ENCODE peak calls at places on chromosomes 12 and 14, in five cellular contexts. B is IMR-90, I is mammary epithelial cell, P is GM23248, O is HCT116. N is an unnamed sample.

GRCh38 chr14:102095231-102095870 is 8.5 kb upstream of the HSP90AA1 start:
- DNase-seq in B (peak; percentile 66), O (no peak), I (no peak), P (peak; percentile 68), N (peak; percentile 31)

GRCh38 chr12:75334384-75335030 is at the start of gene GLIPR1L1:
- DNase-seq in O (peak; percentile 92), I (peak; percentile 75), B (peak; percentile 89), P (peak; percentile 86), N (peak; percentile 85)

GRCh38 chr12:93902192-93902591 is 225.0 kb downstream of the CRADD start:
- DNase-seq in P (no peak), I (no peak), B (no peak), O (no peak), N (no peak)

GRCh38 chr12:120015313-120015712 is 26.3 kb downstream of the BICDL1 start:
- DNase-seq in O (no peak), B (no peak), I (no peak), P (no peak), N (no peak)

GRCh38 chr12:51896236-51896635 is 8.3 kb downstream of the ANKRD33 start:
- DNase-seq in I (no peak), O (no peak), B (no peak), P (no peak), N (no peak)

GRCh38 chr12:52097045-52097666 is 17.7 kb downstream of the SMIM41 start:
- DNase-seq in I (no peak), O (no peak), P (no peak), B (no peak), N (no peak)

GRCh38 chr12:113987261-113988063 is 21.3 kb upstream of the RBM19 start:
- DNase-seq in I (no peak), O (no peak), P (no peak), B (no peak), N (no peak)

GRCh38 chr12:86727151-86727550 is 471.0 kb upstream of the MGAT4C start:
- DNase-seq in O (no peak), B (peak; percentile 68), I (peak; percentile 36), P (peak; percentile 34), N (peak; percentile 71)

GRCh38 chr12:64611430-64612286 is 1.4 kb downstream of the RASSF3 start:
- DNase-seq in O (no peak), B (peak; percentile 27), I (peak; percentile 47), P (peak; percentile 65), N (peak; percentile 22)

GRCh38 chr14:39841088-39841487 is 408.9 kb upstream of the FBXO33 start:
- DNase-seq in O (no peak), P (no peak), I (no peak), B (no peak), N (peak; percentile 57)

GRCh38 chr12:71810905-71811304 is 28.7 kb upstream of the TBC1D15 start:
- DNase-seq in P (peak; percentile 3), I (peak; percentile 57), O (no peak), B (no peak), N (no peak)

GRCh38 chr14:34199585-34199984 is 248.7 kb upstream of the EGLN3 start:
- DNase-seq in I (peak; percentile 95), P (peak; percentile 97), O (no peak), B (peak; percentile 46), N (peak; percentile 99)

GRCh38 chr12:82740129-82741000 is 53.7 kb downstream of the TMTC2 start:
- DNase-seq in O (peak; percentile 84), I (peak; percentile 78), P (peak; percentile 83), B (peak; percentile 12), N (peak; percentile 85)

GRCh38 chr12:107325075-107325474 is 231.7 kb upstream of the CRY1 start:
- DNase-seq in P (no peak), I (no peak), B (no peak), O (no peak), N (no peak)

GRCh38 chr14:49637534-49638078 is 2.6 kb upstream of the DNAAF2 start:
- DNase-seq in O (no peak), B (peak; percentile 62), I (no peak), P (no peak), N (no peak)

GRCh38 chr14:29858299-29858698 is 69.3 kb downstream of the PRKD1 start:
- DNase-seq in I (no peak), O (no peak), P (no peak), B (no peak), N (no peak)

GRCh38 chr14:61280526-61281185 is 482 bp downstream of the TMEM30B start:
- DNase-seq in O (no peak), B (peak; percentile 34), I (peak; percentile 18), P (peak; percentile 64), N (peak; percentile 43)

GRCh38 chr12:115983226-115983798 is 294.2 kb downstream of the MED13L start:
- DNase-seq in B (no peak), I (no peak), O (no peak), P (peak; percentile 14), N (no peak)

GRCh38 chr14:68935761-68936209 is 43.3 kb downstream of the ACTN1 start:
- DNase-seq in O (no peak), B (no peak), P (no peak), I (peak; percentile 42), N (peak; percentile 51)

GRCh38 chr14:74941676-74942097 is 13.7 kb downstream of the PGF start:
- DNase-seq in P (peak; percentile 80), O (no peak), B (peak; percentile 57), I (no peak), N (peak; percentile 29)

DNA sequence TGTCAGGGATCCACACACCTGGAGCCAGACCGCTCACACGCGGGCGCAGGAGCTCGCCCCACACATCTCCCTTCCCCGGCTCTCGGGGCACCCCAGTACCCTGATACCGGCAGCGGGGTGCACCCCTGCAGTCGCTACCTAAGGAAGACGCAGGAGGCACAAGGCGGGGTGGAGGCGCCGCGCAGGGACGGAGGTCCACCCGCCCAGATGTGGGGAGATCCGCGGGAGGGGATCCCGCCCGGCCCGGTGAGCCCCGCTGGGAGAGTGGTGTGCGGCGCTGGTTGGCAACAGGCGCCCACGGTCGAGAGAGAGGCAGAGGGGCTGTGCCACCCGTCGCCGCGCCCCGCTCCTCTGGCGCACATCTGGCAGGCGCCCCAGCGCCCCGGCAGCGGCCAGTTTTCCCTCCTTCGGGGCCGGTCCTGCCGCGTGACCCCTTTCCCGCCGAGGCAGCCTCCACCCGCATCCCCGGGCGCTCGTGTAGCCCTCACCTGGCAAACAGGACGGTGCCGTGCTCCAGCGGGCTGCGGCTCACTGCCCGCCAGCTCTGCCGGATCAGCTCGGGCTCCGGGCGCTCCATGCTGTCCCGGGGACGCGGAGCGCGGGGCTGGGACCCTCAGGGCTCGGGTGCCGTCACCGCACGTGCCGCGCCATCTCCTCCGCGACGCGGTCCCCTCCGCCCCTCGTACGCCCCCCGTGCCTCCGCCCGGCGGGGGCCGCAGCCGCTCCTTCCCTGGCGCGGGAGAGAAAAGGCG is 469 bp downstream of the NGB start:
- DNase-seq in P (peak; percentile 6), B (no peak), O (no peak), I (no peak), N (no peak)
- H2AFZ ChIP-seq in P (no peak overlapping the region), B (no peak overlapping the region), O (no peak overlapping the region), I (peak overlapping the region; percentile 46), N (no peak overlapping the region)

GRCh38 chr12:5439788-5440300 is 7.9 kb downstream of the NTF3 start:
- DNase-seq in O (no peak), I (no peak), P (no peak), B (no peak), N (no peak)

GRCh38 chr12:5440973-5441372 is 9.1 kb downstream of the NTF3 start:
- DNase-seq in I (no peak), O (no peak), P (no peak), B (peak; percentile 34), N (no peak)

GRCh38 chr12:5437657-5438056 is 5.7 kb downstream of the NTF3 start:
- DNase-seq in P (no peak), I (no peak), B (no peak), O (no peak), N (no peak)

GRCh38 chr12:5438671-5439200 is 6.8 kb downstream of the NTF3 start:
- DNase-seq in I (no peak), B (no peak), O (no peak), P (peak; percentile 66), N (peak; percentile 68)

DNA sequence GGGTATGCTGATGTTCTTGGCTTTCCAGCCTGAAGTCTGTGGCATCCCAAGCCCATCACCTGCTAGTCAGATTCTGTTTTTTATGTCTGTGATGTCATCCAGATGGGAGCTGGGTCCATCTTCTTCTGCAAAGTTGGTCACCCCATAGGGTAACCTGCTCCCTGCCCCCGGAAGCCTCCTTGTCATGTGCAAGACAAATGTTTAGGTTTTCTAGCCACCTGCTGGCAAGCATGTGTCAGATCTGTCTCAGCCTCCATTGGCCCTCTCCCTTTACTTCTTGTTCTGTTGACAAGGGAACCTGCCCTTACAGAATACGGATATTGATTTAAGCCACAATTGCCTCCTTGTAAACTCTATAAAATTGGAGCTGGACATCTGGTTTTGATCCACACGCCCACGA is 7.4 kb downstream of the NTF3 start:
- DNase-seq in B (peak; percentile 24), P (no peak), O (no peak), I (no peak), N (no peak)
- H3K27me3 ChIP-seq in B (no peaks in the 10 kb centered on the region), P (no peaks in the 10 kb centered on the region), O (peaks cover 44% of the 10 kb centered on the region), I (peaks cover 9% of the 10 kb centered on the region), N (peaks cover 17% of the 10 kb centered on the region)

GRCh38 chr14:64812412-64812811 is 67.3 kb downstream of the SPTB start:
- DNase-seq in P (no peak), I (peak; percentile 61), O (peak; percentile 47), B (no peak), N (no peak)
- H2AFZ ChIP-seq in P (no peak overlapping the region), I (peak overlapping the region; percentile 1), O (peak overlapping the region; percentile 4), B (no peak overlapping the region), N (no peak overlapping the region)

GRCh38 chr14:104472536-104473243 is 106.9 kb upstream of the C14orf180 start:
- DNase-seq in B (no peak), O (no peak), P (no peak), I (no peak), N (no peak)
- H3K27me3 ChIP-seq in B (no peaks in the 10 kb centered on the region), O (peaks cover 10% of the 10 kb centered on the region), P (no peaks in the 10 kb centered on the region), I (no peaks in the 10 kb centered on the region), N (no peaks in the 10 kb centered on the region)

GRCh38 chr12:15679146-15679545 is 110.0 kb downstream of the EPS8 start:
- DNase-seq in I (no peak), O (no peak), B (peak; percentile 56), P (peak; percentile 65), N (peak; percentile 90)
- H2AFZ ChIP-seq in I (no peak overlapping the region), O (no peak overlapping the region), B (no peak overlapping the region), P (no peak overlapping the region), N (no peak overlapping the region)

DNA sequence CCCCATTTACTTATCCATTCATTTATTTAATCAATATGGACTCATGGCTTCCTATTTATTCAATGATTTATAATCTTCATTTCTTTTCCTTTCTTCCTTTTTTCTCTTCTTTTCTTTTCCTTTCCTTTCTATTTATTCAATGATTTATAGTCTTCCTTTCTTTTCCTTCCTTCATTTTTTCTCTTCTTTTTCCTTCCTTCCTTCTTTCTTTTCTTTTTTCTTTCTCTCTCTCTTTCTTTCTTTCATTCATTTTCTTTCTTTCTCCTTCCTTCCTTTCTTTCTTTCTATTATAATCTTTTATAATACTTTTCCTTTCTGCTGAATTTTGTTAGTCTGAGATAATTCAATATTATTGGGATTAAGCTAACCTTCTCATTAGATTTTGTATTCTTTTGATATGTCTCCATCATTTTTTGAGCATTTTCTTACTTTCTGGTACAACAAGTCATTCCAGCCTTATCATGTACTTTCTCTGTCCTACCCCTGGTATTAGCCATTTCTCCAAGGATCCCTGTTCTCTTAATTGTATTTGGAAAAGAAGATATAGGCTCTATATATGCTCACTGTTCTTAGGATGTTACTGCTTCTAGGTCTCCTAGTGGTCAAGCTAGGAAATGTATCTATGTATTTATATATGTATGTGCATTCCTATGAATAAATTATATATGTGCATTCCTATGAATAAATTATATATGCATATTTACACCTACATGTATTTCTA is 12.1 kb downstream of the LACRT start:
- DNase-seq in I (no peak), O (no peak), P (peak; percentile 12), B (peak; percentile 4), N (no peak)
- H3K27me3 ChIP-seq in I (peaks cover 2% of the 10 kb centered on the region), O (peaks cover 33% of the 10 kb centered on the region), P (peaks cover 49% of the 10 kb centered on the region), B (no peaks in the 10 kb centered on the region), N (peaks cover 2% of the 10 kb centered on the region)

N was measured in astrocyte.